ENCODE peak calls at places on chromosome 20, in five cellular contexts. P, I, M, H and C are unnamed samples. For H3K4me1, the result is how much of the 10 kb centered on the place peaks cover.

GRCh38 chr20:6711950-6712634 is 55.4 kb upstream of the BMP2 start:
- DNase-seq in P (no peak), I (peak), M (no peak), H (no peak), C (no peak)

GRCh38 chr20:22542427-22542826 is 41.9 kb downstream of the FOXA2 start:
- DNase-seq in P (no peak), I (no peak), M (no peak), H (no peak), C (no peak)

GRCh38 chr20:542777-543368 is 717 bp downstream of the CSNK2A1 start:
- DNase-seq in P (no peak), I (no peak), M (no peak), H (peak), C (no peak)

GRCh38 chr20:54618412-54618811 is 143.0 kb downstream of the DOK5 start:
- DNase-seq in P (no peak), I (no peak), M (no peak), H (no peak), C (no peak)

GRCh38 chr20:21522479-21523397 is 8.9 kb upstream of the NKX2-2 start:
- DNase-seq in P (no peak), I (no peak), M (no peak), H (no peak), C (no peak)

GRCh38 chr20:20637998-20638397 is 74.4 kb downstream of the RALGAPA2 start:
- DNase-seq in P (no peak), I (no peak), M (no peak), H (no peak), C (no peak)

GRCh38 chr20:17613328-17614175 is 43.7 kb downstream of the DSTN start:
- DNase-seq in P (peak), I (peak), M (no peak), H (peak), C (no peak)

GRCh38 chr20:47464380-47465101 is 37.1 kb upstream of the NCOA3 start:
- DNase-seq in P (peak), I (peak), M (peak), H (peak), C (peak)

GRCh38 chr20:25733903-25734302 is 37.2 kb upstream of the ZNF337 start:
- DNase-seq in P (no peak), I (no peak), M (no peak), H (no peak), C (no peak)

DNA sequence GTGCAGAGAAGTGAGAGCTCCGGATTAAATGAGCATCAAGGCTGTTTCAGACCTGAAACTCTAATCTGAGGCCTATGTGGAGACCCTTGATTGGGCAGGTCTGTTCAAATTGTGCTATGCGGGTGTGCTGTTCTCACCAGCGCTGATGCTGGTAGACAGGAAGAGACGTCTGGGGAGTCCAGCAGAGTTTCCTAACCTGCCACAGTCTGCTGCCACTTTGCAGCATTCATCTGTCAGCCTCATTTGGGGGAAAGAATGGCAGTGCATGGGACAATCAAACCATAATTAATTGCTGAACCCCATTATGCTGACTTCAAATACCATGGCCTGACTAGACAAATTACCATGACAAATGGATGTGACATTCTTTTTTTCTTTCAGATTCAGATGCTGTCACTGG is 171.5 kb upstream of the SYNDIG1 start:
- DNase-seq in P (no peak), I (no peak), M (no peak), H (no peak), C (no peak)
- H3K27ac ChIP-seq in P (no peak), I (no peak), M (no peak), H (no peak), C (no peak)

DNA sequence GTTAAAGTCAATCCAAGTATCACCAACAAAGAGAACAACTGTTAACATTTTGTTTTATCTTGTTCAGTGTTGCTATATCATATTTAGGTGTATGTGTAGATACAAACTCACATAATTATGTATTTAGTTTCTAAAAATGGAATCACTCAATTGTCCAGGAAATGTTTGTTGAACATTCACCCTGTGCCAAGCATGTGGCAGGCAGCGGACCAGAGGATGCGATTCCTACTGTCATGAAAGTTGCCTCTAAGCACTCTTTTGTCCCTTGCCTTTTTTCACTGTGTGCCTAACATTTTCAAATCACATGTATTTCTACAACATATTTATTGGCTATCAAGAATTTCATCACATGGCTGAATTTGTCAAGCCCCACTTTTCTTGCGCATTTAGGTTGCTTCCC is 16.9 kb upstream of the TGM2 start:
- DNase-seq in P (no peak), I (no peak), M (no peak), H (no peak), C (no peak)
- H3K4me1 ChIP-seq in P (under half), I (under half), M (under half), H (under half), C (under half)

DNA sequence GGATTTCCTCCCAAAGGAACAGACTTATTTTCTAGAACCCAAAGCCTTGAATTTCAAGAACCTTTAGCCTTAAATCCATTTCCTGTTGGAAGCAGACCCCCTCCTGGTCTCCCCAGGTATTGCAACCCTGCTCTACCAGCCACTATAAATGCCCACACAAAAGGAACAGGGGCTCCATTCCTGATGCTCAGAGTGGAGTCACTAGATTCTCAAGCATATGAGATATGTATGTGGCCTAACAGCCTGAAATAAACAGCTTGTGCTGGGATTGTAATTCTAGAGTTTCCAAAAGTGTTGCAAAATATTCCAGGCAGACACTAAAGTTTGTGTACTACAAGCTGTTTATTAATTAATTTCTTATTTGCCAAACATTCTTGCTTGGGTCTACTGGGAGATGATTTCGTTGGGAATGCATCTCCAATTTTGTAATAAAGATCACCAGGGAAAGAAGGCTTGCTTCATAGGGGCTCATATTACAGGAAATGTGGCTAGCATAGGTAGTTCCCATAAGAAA is 44.8 kb downstream of the RIPOR3 start:
- DNase-seq in P (no peak), I (no peak), M (no peak), H (no peak), C (no peak)
- TF ChIP-seq CTCF in P (no peak), I (no peak), M (peak), H (peak), C (peak)

DNA sequence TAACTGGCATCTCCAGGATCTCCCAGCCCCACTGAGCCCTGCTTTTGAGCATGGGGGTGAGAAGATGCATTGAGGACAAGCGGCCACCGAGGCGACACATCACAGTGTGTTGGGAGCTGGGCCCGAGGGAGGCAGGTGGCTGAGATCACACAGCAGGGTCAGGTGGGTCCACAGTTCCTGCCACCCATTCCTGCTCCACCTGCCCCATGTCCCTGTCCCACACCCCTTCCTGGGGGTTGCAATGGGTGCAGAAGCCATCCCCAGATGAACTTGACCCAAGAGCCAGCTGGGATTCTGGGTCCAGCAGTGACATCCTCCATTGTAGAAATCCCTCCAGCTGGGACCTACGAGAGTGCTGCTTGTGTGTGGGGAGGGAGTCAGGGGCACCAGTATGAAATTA is 1.0 kb downstream of the TGM2 start:
- DNase-seq in P (peak), I (no peak), M (no peak), H (no peak), C (no peak)
- H3K27ac ChIP-seq in P (peak), I (no peak), M (peak), H (peak), C (no peak)

DNA sequence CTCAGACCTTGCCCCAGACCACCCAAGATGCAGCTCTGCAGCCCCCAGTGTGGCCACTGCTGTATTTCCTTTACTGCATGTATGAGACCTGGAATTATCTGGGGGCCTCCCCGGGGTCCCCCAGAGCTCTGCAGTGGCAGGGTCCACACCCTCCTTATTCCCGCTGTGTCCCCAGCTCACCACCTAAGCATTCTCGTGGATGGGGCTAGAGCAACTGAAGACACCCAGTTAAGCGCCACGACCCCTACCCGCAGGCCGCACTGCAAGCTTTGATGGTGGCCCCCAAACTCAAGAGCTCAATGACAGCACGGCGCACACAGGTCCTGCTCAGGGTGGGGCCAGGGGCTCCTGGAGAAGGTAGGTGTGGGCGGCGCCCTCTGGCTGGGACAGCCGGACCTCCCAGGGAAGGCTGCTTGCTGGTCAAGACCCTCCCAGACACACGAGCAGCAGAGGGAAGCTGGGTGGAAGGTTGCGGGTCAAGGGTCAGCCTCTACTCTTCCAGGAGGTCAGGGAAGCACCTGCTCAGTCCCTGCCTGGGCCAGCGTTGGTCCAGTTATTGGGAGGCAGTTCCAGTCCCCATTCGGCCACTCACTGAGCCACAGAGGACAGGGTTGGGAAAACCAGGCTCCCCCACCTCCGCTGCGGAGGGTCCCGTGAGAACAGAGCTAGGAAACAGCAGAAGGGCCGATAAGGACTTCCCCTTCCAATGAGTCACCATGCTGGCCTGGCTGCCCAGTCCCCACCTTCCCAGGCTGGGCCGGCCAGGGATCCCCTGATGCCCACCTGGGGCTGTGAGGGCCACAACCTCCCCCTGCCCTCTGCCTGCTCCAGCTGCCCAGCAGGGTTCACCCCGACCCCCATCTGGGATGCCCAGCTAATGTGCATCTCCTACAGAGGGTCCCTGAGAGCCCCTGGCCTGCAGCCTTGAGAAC is 2.9 kb downstream of the LAMA5 start:
- DNase-seq in P (peak), I (peak), M (peak), H (peak), C (no peak)
- H3K4me1 ChIP-seq in P (half or more), I (under half), M (half or more), H (half or more), C (under half)

GRCh38 chr20:49589747-49590146 is 21.8 kb upstream of the PTGIS start:
- DNase-seq in P (no peak), I (no peak), M (no peak), H (no peak), C (no peak)
- TF ChIP-seq CTCF in P (no peak), I (no peak), M (no peak), H (no peak), C (no peak)

DNA sequence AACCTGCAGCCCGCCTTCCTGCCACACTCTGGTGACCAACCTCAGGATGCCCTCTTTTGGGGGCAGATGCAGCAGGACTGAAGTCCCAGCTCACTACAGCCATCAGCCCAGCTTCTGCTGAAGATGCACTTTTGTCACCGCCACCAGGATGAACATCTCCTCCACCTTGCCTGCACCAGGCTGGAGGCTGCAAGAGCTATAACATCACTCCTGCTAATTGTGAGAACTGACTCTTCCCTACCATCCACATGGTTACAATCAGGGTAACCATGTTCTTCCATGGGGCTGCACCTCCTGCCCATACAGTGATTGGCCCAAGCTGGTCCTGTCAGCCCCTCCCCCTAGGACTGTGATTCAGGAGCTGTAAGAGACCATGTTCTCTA is 2.0 kb upstream of the ACTL10 start:
- DNase-seq in P (no peak), I (no peak), M (peak), H (no peak), C (no peak)
- H3K27ac ChIP-seq in P (peak), I (no peak), M (no peak), H (peak), C (no peak)